ENCODE peak calls at places on chromosome 13, in five cellular contexts. B is CD4-positive, alpha-beta T cell; H is GM20000; N is cardiac fibroblast; J is nephron progenitor cell. K is an unnamed sample.

GRCh38 chr13:46197299-46197975 is 14.3 kb upstream of the LRRC63 start:
- DNase-seq in H (no peak), J (no peak), N (no peak), B (no peak), K (no peak)

GRCh38 chr13:90919153-90919552 is 428.3 kb upstream of the MIR17HG start:
- DNase-seq in N (no peak), B (no peak), H (no peak), J (no peak), K (no peak)

GRCh38 chr13:41352935-41353801 is 42.1 kb downstream of the NAA16 start:
- DNase-seq in B (peak), N (peak), J (peak), H (peak), K (peak)

GRCh38 chr13:27005976-27006518 is 165.6 kb downstream of the USP12 start:
- DNase-seq in J (no peak), H (no peak), N (no peak), B (no peak), K (no peak)

GRCh38 chr13:99386911-99387788 is 80.0 kb upstream of the GPR183 start:
- DNase-seq in B (peak), H (peak), J (peak), N (peak), K (peak)

GRCh38 chr13:67143544-67144115 is 86.5 kb downstream of the PCDH9 start:
- DNase-seq in J (no peak), B (no peak), H (no peak), N (peak), K (no peak)

GRCh38 chr13:19178901-19179593 is 2.6 kb downstream of the TUBA3C start:
- DNase-seq in H (no peak), B (no peak), J (no peak), N (no peak), K (no peak)

GRCh38 chr13:28684257-28684656 is 25.3 kb downstream of the POMP start:
- DNase-seq in N (no peak), J (peak), H (no peak), B (no peak), K (no peak)

GRCh38 chr13:50104493-50104892 is 89.2 kb downstream of the KCNRG start:
- DNase-seq in J (no peak), N (peak), B (no peak), H (no peak), K (no peak)

GRCh38 chr13:75705395-75705794 is 69.3 kb downstream of the LMO7 start:
- DNase-seq in H (no peak), J (no peak), B (no peak), N (peak), K (no peak)

GRCh38 chr13:49464621-49465325 is 20.7 kb downstream of the SETDB2 start:
- DNase-seq in N (no peak), H (no peak), B (no peak), J (no peak), K (no peak)

GRCh38 chr13:22141636-22142035 is 470.8 kb downstream of the FGF9 start:
- DNase-seq in J (no peak), B (no peak), N (no peak), H (no peak), K (no peak)

GRCh38 chr13:69677343-69677742 is 430.3 kb upstream of the ATXN8OS start:
- DNase-seq in J (no peak), H (no peak), N (no peak), B (no peak), K (no peak)

GRCh38 chr13:43572601-43573360 is 214.0 kb downstream of the ENOX1 start:
- DNase-seq in N (peak), B (no peak), H (no peak), J (no peak), K (no peak)

GRCh38 chr13:80973721-80974120 is 632.8 kb upstream of the SPRY2 start:
- DNase-seq in B (no peak), N (peak), J (no peak), H (no peak), K (no peak)

GRCh38 chr13:26062853-26063444 is 11.1 kb upstream of the SHISA2 start:
- DNase-seq in N (peak), J (peak), B (peak), H (peak), K (peak)

GRCh38 chr13:79741006-79741405 is 260.1 kb downstream of the NDFIP2 start:
- DNase-seq in N (peak), H (no peak), J (peak), B (no peak), K (no peak)

GRCh38 chr13:98517576-98518310 is 59.2 kb downstream of the STK24 start:
- DNase-seq in N (no peak), H (no peak), B (no peak), J (no peak), K (no peak)

GRCh38 chr13:38417727-38418126 is 68.1 kb downstream of the UFM1 start:
- DNase-seq in N (peak), J (no peak), H (peak), B (no peak), K (peak)

GRCh38 chr13:26502826-26503225 is 54.7 kb upstream of the WASF3 start:
- DNase-seq in J (no peak), B (no peak), N (peak), H (no peak), K (no peak)

GRCh38 chr13:102708991-102709390 is 14.1 kb upstream of the METTL21C start:
- DNase-seq in N (no peak), H (no peak), J (no peak), B (no peak), K (no peak)

GRCh38 chr13:46475586-46475991 is 77.4 kb upstream of the LRCH1 start:
- DNase-seq in J (no peak), B (no peak), H (no peak), N (peak), K (no peak)

GRCh38 chr13:53405616-53406015 is 377.0 kb downstream of the OLFM4 start:
- DNase-seq in H (no peak), J (peak), B (no peak), N (no peak), K (no peak)

GRCh38 chr13:20190481-20191310 is 2.0 kb downstream of the GJB2 start:
- DNase-seq in N (peak), B (no peak), J (no peak), H (no peak), K (no peak)

GRCh38 chr13:20191902-20192469 is 752 bp downstream of the GJB2 start:
- DNase-seq in H (peak), B (no peak), J (peak), N (no peak), K (peak)

GRCh38 chr13:20186771-20187170 is 6.0 kb downstream of the GJB2 start:
- DNase-seq in H (no peak), J (no peak), B (no peak), N (no peak), K (no peak)

GRCh38 chr13:20191311-20191901 is 1.3 kb downstream of the GJB2 start:
- DNase-seq in N (no peak), J (no peak), B (no peak), H (no peak), K (no peak)

GRCh38 chr13:20188649-20189553 is 3.8 kb downstream of the GJB2 start:
- DNase-seq in N (no peak), J (no peak), B (no peak), H (no peak), K (no peak)
- TF ChIP-seq CTCF in N (no peak), J (peak), B (no peak), H (peak), K (no peak)

GRCh38 chr13:34420975-34421719 is 520.9 kb upstream of the NBEA start:
- DNase-seq in B (no peak), H (no peak), N (no peak), J (no peak), K (no peak)
- TF ChIP-seq CTCF in B (no peak), H (no peak), N (peak), J (no peak), K (no peak)

DNA sequence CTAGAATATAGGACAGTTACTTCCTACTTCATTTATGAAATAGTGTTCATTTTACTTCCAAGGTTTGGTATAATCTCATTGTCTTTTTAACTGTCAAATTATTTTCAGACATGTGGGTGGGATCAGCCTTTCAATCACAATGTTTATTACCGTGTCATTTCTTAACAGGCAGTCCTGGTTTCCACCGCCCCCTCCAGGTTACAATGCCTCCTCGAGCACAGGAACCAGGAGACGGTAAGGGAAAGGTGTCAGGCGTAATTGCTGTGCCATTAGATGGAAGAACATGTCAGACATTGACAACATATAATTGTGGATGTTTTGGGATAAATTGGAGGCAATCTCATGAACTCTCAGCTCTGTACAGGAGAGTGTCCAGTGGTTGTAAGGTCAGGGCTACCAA is 36.5 kb downstream of the SCEL start:
- DNase-seq in N (no peak), J (no peak), H (no peak), B (no peak), K (no peak)
- TF ChIP-seq CTCF in N (no peak), J (no peak), H (no peak), B (no peak), K (no peak)

GRCh38 chr13:113220141-113220598 is 10.8 kb downstream of the CUL4A start:
- DNase-seq in N (no peak), H (no peak), J (no peak), B (no peak), K (no peak)
- TF ChIP-seq CTCF in N (no peak), H (no peak), J (no peak), B (no peak), K (no peak)

DNA sequence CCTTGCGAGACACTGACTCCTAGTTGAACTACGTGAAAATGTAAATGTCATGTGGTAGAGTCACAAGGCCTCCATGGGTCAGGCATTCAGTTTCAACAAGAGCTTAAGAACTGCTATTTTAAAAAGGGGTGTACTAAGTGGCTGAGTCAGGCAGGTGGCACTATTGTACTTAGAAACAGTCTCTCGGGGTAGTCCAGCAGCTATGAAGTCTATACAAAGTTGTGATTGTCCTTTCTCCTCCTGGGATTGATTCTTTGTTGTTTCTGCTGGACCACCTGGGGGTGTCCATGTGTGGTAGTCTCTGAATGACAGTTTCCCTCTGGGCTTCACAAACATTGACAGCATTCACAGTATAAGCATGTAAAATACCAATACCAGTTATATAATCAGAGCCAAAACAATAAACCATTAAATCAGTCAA is 33.0 kb downstream of the UGGT2 start:
- DNase-seq in H (peak), N (peak), J (peak), B (no peak), K (peak)
- TF ChIP-seq CTCF in H (peak), N (peak), J (peak), B (no peak), K (peak)

GRCh38 chr13:84641491-84641890 is 759.2 kb upstream of the SLITRK1 start:
- DNase-seq in J (no peak), N (peak), B (no peak), H (no peak), K (no peak)

GRCh38 chr13:84648069-84648640 is 765.9 kb upstream of the SLITRK1 start:
- DNase-seq in J (no peak), B (no peak), N (peak), H (no peak), K (no peak)

GRCh38 chr13:84651288-84651687 is 769.0 kb upstream of the SLITRK1 start:
- DNase-seq in J (no peak), B (no peak), H (no peak), N (peak), K (no peak)

GRCh38 chr13:84649853-84650252 is 767.6 kb upstream of the SLITRK1 start:
- DNase-seq in J (no peak), N (peak), H (no peak), B (no peak), K (no peak)

GRCh38 chr13:84645196-84646071 is 763.2 kb upstream of the SLITRK1 start:
- DNase-seq in B (no peak), J (no peak), N (peak), H (no peak), K (no peak)
- TF ChIP-seq CTCF in B (no peak), J (no peak), N (no peak), H (no peak), K (no peak)

DNA sequence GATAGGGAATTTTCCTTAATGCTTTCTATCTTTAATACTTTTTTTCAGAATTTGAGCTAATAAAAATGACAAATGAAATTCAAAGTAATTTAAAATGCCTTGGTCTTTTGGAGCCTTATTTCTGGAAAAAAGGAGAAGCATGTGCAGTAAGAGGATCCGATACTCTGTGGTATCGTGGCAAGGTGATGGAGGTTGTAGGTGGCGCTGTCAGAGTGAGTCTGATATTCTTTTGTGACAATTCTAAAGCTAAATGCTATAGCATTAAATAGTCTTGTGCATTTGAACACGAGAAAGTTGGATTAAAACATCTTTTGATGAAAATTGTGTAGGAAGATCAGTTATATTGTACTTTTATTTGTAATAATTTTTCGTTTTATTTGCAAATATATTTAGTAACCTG is 95.0 kb downstream of the RNF17 start:
- DNase-seq in N (no peak), B (no peak), H (no peak), J (no peak), K (no peak)
- TF ChIP-seq CTCF in N (no peak), B (no peak), H (no peak), J (no peak), K (no peak)

GRCh38 chr13:84847107-84847506 is 952.1 kb downstream of the SLITRK6 start:
- DNase-seq in J (no peak), B (no peak), H (no peak), N (no peak), K (no peak)

GRCh38 chr13:84843368-84843767 is 955.9 kb downstream of the SLITRK6 start:
- DNase-seq in B (no peak), J (no peak), N (no peak), H (no peak), K (no peak)

GRCh38 chr13:84845875-84846619 is 953.2 kb downstream of the SLITRK6 start:
- DNase-seq in N (no peak), B (no peak), J (no peak), H (no peak), K (no peak)

DNA sequence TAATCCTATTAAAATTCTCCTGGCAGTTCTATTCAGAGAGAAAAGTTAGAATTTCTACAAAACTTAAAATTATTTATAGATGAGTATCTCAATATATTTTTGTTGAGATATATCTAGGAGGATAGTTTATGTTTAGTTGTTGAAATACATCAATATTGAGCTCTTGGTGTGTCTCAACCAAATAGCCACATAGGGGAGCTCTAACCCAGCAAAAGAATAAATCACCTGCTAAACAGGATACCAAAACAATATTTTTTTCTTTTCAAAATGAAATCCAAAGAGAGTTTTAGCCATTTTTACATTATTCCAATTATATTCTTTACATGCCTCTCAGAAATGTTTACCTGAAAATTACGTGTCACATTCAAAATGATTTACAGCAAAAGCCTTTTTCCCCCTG is 954.7 kb downstream of the SLITRK6 start:
- DNase-seq in J (no peak), H (no peak), B (no peak), N (no peak), K (no peak)
- TF ChIP-seq CTCF in J (peak), H (no peak), B (no peak), N (no peak), K (no peak)

GRCh38 chr13:51768378-51768921 is 35.5 kb downstream of the DHRS12 start:
- DNase-seq in B (no peak), J (peak), N (no peak), H (no peak), K (no peak)
- TF ChIP-seq CTCF in B (no peak), J (peak), N (peak), H (no peak), K (no peak)

K was measured in GM13976.